ENCODE peak calls at places on chromosomes 3 and 15, in nine cellular contexts. One of them, this sample, is unnamed.

GRCh38 chr3:159766563-159767185 is 222.0 kb upstream of the IL12A start:
- DNase-seq in A673: peak
- DNase-seq in AG09309: no peak
- DNase-seq in NCI-H2081: no peak
- DNase-seq in stimulated activated effector memory CD8-positive, alpha-beta T cell treated with anti-CD3 and anti-CD28 coated beads, Interleukin-12 subunit alpha, Interleukin-12 subunit beta, amount 100 ng/mL, for 72 hours: no peak
- DNase-seq in IMR-90: peak
- DNase-seq in CD4-positive, CD25-positive, alpha-beta regulatory T cell: no peak
- DNase-seq in HTR-8/SVneo: peak
- DNase-seq in NT2/D1: no peak
- DNase-seq in this sample: no peak

GRCh38 chr3:36635731-36636130 is 128.6 kb downstream of the DCLK3 start:
- DNase-seq in NCI-H2081: no peak
- DNase-seq in AG09309: no peak
- DNase-seq in NT2/D1: no peak
- DNase-seq in A673: no peak
- DNase-seq in IMR-90: peak
- DNase-seq in stimulated activated effector memory CD8-positive, alpha-beta T cell treated with anti-CD3 and anti-CD28 coated beads, Interleukin-12 subunit alpha, Interleukin-12 subunit beta, amount 100 ng/mL, for 72 hours: no peak
- DNase-seq in CD4-positive, CD25-positive, alpha-beta regulatory T cell: no peak
- DNase-seq in HTR-8/SVneo: no peak
- DNase-seq in this sample: no peak

GRCh38 chr15:54082836-54083492 is 104.7 kb downstream of the UNC13C start:
- DNase-seq in CD4-positive, CD25-positive, alpha-beta regulatory T cell: no peak
- DNase-seq in HTR-8/SVneo: no peak
- DNase-seq in A673: peak
- DNase-seq in IMR-90: peak
- DNase-seq in AG09309: no peak
- DNase-seq in stimulated activated effector memory CD8-positive, alpha-beta T cell treated with anti-CD3 and anti-CD28 coated beads, Interleukin-12 subunit alpha, Interleukin-12 subunit beta, amount 100 ng/mL, for 72 hours: peak
- DNase-seq in NCI-H2081: no peak
- DNase-seq in NT2/D1: peak
- DNase-seq in this sample: no peak

GRCh38 chr3:69250014-69250413 is 127.6 kb upstream of the LMOD3 start:
- DNase-seq in A673: peak
- DNase-seq in stimulated activated effector memory CD8-positive, alpha-beta T cell treated with anti-CD3 and anti-CD28 coated beads, Interleukin-12 subunit alpha, Interleukin-12 subunit beta, amount 100 ng/mL, for 72 hours: peak
- DNase-seq in NT2/D1: peak
- DNase-seq in HTR-8/SVneo: no peak
- DNase-seq in CD4-positive, CD25-positive, alpha-beta regulatory T cell: peak
- DNase-seq in NCI-H2081: no peak
- DNase-seq in IMR-90: no peak
- DNase-seq in AG09309: peak
- DNase-seq in this sample: no peak

GRCh38 chr3:23648326-23648964 is 157.3 kb upstream of the UBE2E1 start:
- DNase-seq in AG09309: no peak
- DNase-seq in NCI-H2081: no peak
- DNase-seq in IMR-90: peak
- DNase-seq in NT2/D1: no peak
- DNase-seq in stimulated activated effector memory CD8-positive, alpha-beta T cell treated with anti-CD3 and anti-CD28 coated beads, Interleukin-12 subunit alpha, Interleukin-12 subunit beta, amount 100 ng/mL, for 72 hours: no peak
- DNase-seq in CD4-positive, CD25-positive, alpha-beta regulatory T cell: no peak
- DNase-seq in HTR-8/SVneo: no peak
- DNase-seq in A673: no peak
- DNase-seq in this sample: no peak

GRCh38 chr3:53083496-53083895 is 37.6 kb upstream of the SFMBT1 start:
- DNase-seq in stimulated activated effector memory CD8-positive, alpha-beta T cell treated with anti-CD3 and anti-CD28 coated beads, Interleukin-12 subunit alpha, Interleukin-12 subunit beta, amount 100 ng/mL, for 72 hours: no peak
- DNase-seq in A673: peak
- DNase-seq in HTR-8/SVneo: no peak
- DNase-seq in NCI-H2081: no peak
- DNase-seq in IMR-90: peak
- DNase-seq in CD4-positive, CD25-positive, alpha-beta regulatory T cell: no peak
- DNase-seq in AG09309: peak
- DNase-seq in NT2/D1: no peak
- DNase-seq in this sample: no peak

GRCh38 chr3:8103954-8104353 is 397.7 kb upstream of the LMCD1 start:
- DNase-seq in CD4-positive, CD25-positive, alpha-beta regulatory T cell: no peak
- DNase-seq in HTR-8/SVneo: no peak
- DNase-seq in AG09309: no peak
- DNase-seq in A673: peak
- DNase-seq in NCI-H2081: no peak
- DNase-seq in IMR-90: no peak
- DNase-seq in NT2/D1: no peak
- DNase-seq in stimulated activated effector memory CD8-positive, alpha-beta T cell treated with anti-CD3 and anti-CD28 coated beads, Interleukin-12 subunit alpha, Interleukin-12 subunit beta, amount 100 ng/mL, for 72 hours: no peak
- DNase-seq in this sample: no peak

GRCh38 chr3:13708871-13709595 is 160.1 kb downstream of the FBLN2 start:
- DNase-seq in IMR-90: no peak
- DNase-seq in HTR-8/SVneo: no peak
- DNase-seq in AG09309: no peak
- DNase-seq in A673: no peak
- DNase-seq in NT2/D1: no peak
- DNase-seq in stimulated activated effector memory CD8-positive, alpha-beta T cell treated with anti-CD3 and anti-CD28 coated beads, Interleukin-12 subunit alpha, Interleukin-12 subunit beta, amount 100 ng/mL, for 72 hours: no peak
- DNase-seq in CD4-positive, CD25-positive, alpha-beta regulatory T cell: no peak
- DNase-seq in NCI-H2081: no peak
- DNase-seq in this sample: no peak

GRCh38 chr15:42679285-42680141 is 57.4 kb downstream of the CDAN1 start:
- DNase-seq in NT2/D1: no peak
- DNase-seq in HTR-8/SVneo: no peak
- DNase-seq in A673: no peak
- DNase-seq in AG09309: no peak
- DNase-seq in NCI-H2081: no peak
- DNase-seq in IMR-90: no peak
- DNase-seq in stimulated activated effector memory CD8-positive, alpha-beta T cell treated with anti-CD3 and anti-CD28 coated beads, Interleukin-12 subunit alpha, Interleukin-12 subunit beta, amount 100 ng/mL, for 72 hours: no peak
- DNase-seq in CD4-positive, CD25-positive, alpha-beta regulatory T cell: no peak
- DNase-seq in this sample: no peak

GRCh38 chr15:50979041-50979440 is 70.6 kb downstream of the AP4E1 start:
- DNase-seq in A673: peak
- DNase-seq in NCI-H2081: no peak
- DNase-seq in IMR-90: no peak
- DNase-seq in stimulated activated effector memory CD8-positive, alpha-beta T cell treated with anti-CD3 and anti-CD28 coated beads, Interleukin-12 subunit alpha, Interleukin-12 subunit beta, amount 100 ng/mL, for 72 hours: no peak
- DNase-seq in CD4-positive, CD25-positive, alpha-beta regulatory T cell: no peak
- DNase-seq in NT2/D1: no peak
- DNase-seq in HTR-8/SVneo: no peak
- DNase-seq in AG09309: no peak
- DNase-seq in this sample: no peak

GRCh38 chr3:67558429-67558828 is 96.0 kb downstream of the SUCLG2 start:
- DNase-seq in stimulated activated effector memory CD8-positive, alpha-beta T cell treated with anti-CD3 and anti-CD28 coated beads, Interleukin-12 subunit alpha, Interleukin-12 subunit beta, amount 100 ng/mL, for 72 hours: no peak
- DNase-seq in NCI-H2081: no peak
- DNase-seq in A673: peak
- DNase-seq in CD4-positive, CD25-positive, alpha-beta regulatory T cell: no peak
- DNase-seq in IMR-90: peak
- DNase-seq in NT2/D1: no peak
- DNase-seq in HTR-8/SVneo: no peak
- DNase-seq in AG09309: peak
- DNase-seq in this sample: no peak

GRCh38 chr3:11005686-11006256 is 13.2 kb downstream of the SLC6A1 start:
- DNase-seq in HTR-8/SVneo: no peak
- DNase-seq in AG09309: no peak
- DNase-seq in NCI-H2081: no peak
- DNase-seq in IMR-90: peak
- DNase-seq in CD4-positive, CD25-positive, alpha-beta regulatory T cell: no peak
- DNase-seq in NT2/D1: no peak
- DNase-seq in A673: no peak
- DNase-seq in stimulated activated effector memory CD8-positive, alpha-beta T cell treated with anti-CD3 and anti-CD28 coated beads, Interleukin-12 subunit alpha, Interleukin-12 subunit beta, amount 100 ng/mL, for 72 hours: no peak
- DNase-seq in this sample: no peak

GRCh38 chr3:9951962-9952805 is at the start of gene PRRT3:
- DNase-seq in IMR-90: peak
- DNase-seq in stimulated activated effector memory CD8-positive, alpha-beta T cell treated with anti-CD3 and anti-CD28 coated beads, Interleukin-12 subunit alpha, Interleukin-12 subunit beta, amount 100 ng/mL, for 72 hours: peak
- DNase-seq in HTR-8/SVneo: peak
- DNase-seq in CD4-positive, CD25-positive, alpha-beta regulatory T cell: peak
- DNase-seq in AG09309: no peak
- DNase-seq in NT2/D1: peak
- DNase-seq in A673: peak
- DNase-seq in NCI-H2081: peak
- DNase-seq in this sample: no peak

GRCh38 chr3:23760325-23760724 is 45.4 kb upstream of the UBE2E1 start:
- DNase-seq in HTR-8/SVneo: no peak
- DNase-seq in A673: no peak
- DNase-seq in AG09309: no peak
- DNase-seq in stimulated activated effector memory CD8-positive, alpha-beta T cell treated with anti-CD3 and anti-CD28 coated beads, Interleukin-12 subunit alpha, Interleukin-12 subunit beta, amount 100 ng/mL, for 72 hours: no peak
- DNase-seq in IMR-90: no peak
- DNase-seq in NT2/D1: no peak
- DNase-seq in NCI-H2081: no peak
- DNase-seq in CD4-positive, CD25-positive, alpha-beta regulatory T cell: no peak
- DNase-seq in this sample: no peak

GRCh38 chr15:70856177-70856883 is 2.4 kb upstream of the LARP6 start:
- DNase-seq in CD4-positive, CD25-positive, alpha-beta regulatory T cell: no peak
- DNase-seq in NCI-H2081: no peak
- DNase-seq in A673: no peak
- DNase-seq in stimulated activated effector memory CD8-positive, alpha-beta T cell treated with anti-CD3 and anti-CD28 coated beads, Interleukin-12 subunit alpha, Interleukin-12 subunit beta, amount 100 ng/mL, for 72 hours: no peak
- DNase-seq in AG09309: no peak
- DNase-seq in HTR-8/SVneo: no peak
- DNase-seq in NT2/D1: no peak
- DNase-seq in IMR-90: peak
- DNase-seq in this sample: no peak

GRCh38 chr15:58698887-58699641 is 50.4 kb downstream of the ADAM10 start:
- DNase-seq in CD4-positive, CD25-positive, alpha-beta regulatory T cell: no peak
- DNase-seq in stimulated activated effector memory CD8-positive, alpha-beta T cell treated with anti-CD3 and anti-CD28 coated beads, Interleukin-12 subunit alpha, Interleukin-12 subunit beta, amount 100 ng/mL, for 72 hours: no peak
- DNase-seq in IMR-90: peak
- DNase-seq in A673: no peak
- DNase-seq in NT2/D1: no peak
- DNase-seq in AG09309: no peak
- DNase-seq in NCI-H2081: no peak
- DNase-seq in HTR-8/SVneo: no peak
- DNase-seq in this sample: no peak

GRCh38 chr3:184259396-184259877 is 1.9 kb downstream of the CAMK2N2 start:
- DNase-seq in IMR-90: no peak
- DNase-seq in CD4-positive, CD25-positive, alpha-beta regulatory T cell: no peak
- DNase-seq in AG09309: no peak
- DNase-seq in NT2/D1: no peak
- DNase-seq in A673: no peak
- DNase-seq in stimulated activated effector memory CD8-positive, alpha-beta T cell treated with anti-CD3 and anti-CD28 coated beads, Interleukin-12 subunit alpha, Interleukin-12 subunit beta, amount 100 ng/mL, for 72 hours: no peak
- DNase-seq in NCI-H2081: no peak
- DNase-seq in HTR-8/SVneo: no peak
- DNase-seq in this sample: no peak

GRCh38 chr3:171673951-171674350 is 136.3 kb downstream of the PLD1 start:
- DNase-seq in IMR-90: no peak
- DNase-seq in stimulated activated effector memory CD8-positive, alpha-beta T cell treated with anti-CD3 and anti-CD28 coated beads, Interleukin-12 subunit alpha, Interleukin-12 subunit beta, amount 100 ng/mL, for 72 hours: no peak
- DNase-seq in NT2/D1: no peak
- DNase-seq in CD4-positive, CD25-positive, alpha-beta regulatory T cell: no peak
- DNase-seq in NCI-H2081: no peak
- DNase-seq in HTR-8/SVneo: no peak
- DNase-seq in A673: no peak
- DNase-seq in AG09309: no peak
- DNase-seq in this sample: no peak

GRCh38 chr15:70857547-70858265 is 3.7 kb upstream of the LARP6 start:
- DNase-seq in NT2/D1: no peak
- DNase-seq in IMR-90: peak
- DNase-seq in AG09309: no peak
- DNase-seq in HTR-8/SVneo: no peak
- DNase-seq in NCI-H2081: no peak
- DNase-seq in CD4-positive, CD25-positive, alpha-beta regulatory T cell: no peak
- DNase-seq in A673: no peak
- DNase-seq in stimulated activated effector memory CD8-positive, alpha-beta T cell treated with anti-CD3 and anti-CD28 coated beads, Interleukin-12 subunit alpha, Interleukin-12 subunit beta, amount 100 ng/mL, for 72 hours: no peak
- DNase-seq in this sample: no peak

GRCh38 chr3:39232859-39233258 is 40.5 kb upstream of the XIRP1 start:
- DNase-seq in A673: no peak
- DNase-seq in CD4-positive, CD25-positive, alpha-beta regulatory T cell: no peak
- DNase-seq in NT2/D1: no peak
- DNase-seq in stimulated activated effector memory CD8-positive, alpha-beta T cell treated with anti-CD3 and anti-CD28 coated beads, Interleukin-12 subunit alpha, Interleukin-12 subunit beta, amount 100 ng/mL, for 72 hours: no peak
- DNase-seq in IMR-90: no peak
- DNase-seq in AG09309: no peak
- DNase-seq in HTR-8/SVneo: no peak
- DNase-seq in NCI-H2081: no peak
- DNase-seq in this sample: no peak

GRCh38 chr3:134748698-134749097 is 46.4 kb upstream of the EPHB1 start:
- DNase-seq in CD4-positive, CD25-positive, alpha-beta regulatory T cell: no peak
- DNase-seq in AG09309: no peak
- DNase-seq in stimulated activated effector memory CD8-positive, alpha-beta T cell treated with anti-CD3 and anti-CD28 coated beads, Interleukin-12 subunit alpha, Interleukin-12 subunit beta, amount 100 ng/mL, for 72 hours: no peak
- DNase-seq in IMR-90: no peak
- DNase-seq in HTR-8/SVneo: no peak
- DNase-seq in A673: no peak
- DNase-seq in NT2/D1: no peak
- DNase-seq in NCI-H2081: no peak
- DNase-seq in this sample: no peak

GRCh38 chr15:87129916-87130315 is 1050.2 kb downstream of the AGBL1 start:
- DNase-seq in NT2/D1: no peak
- DNase-seq in NCI-H2081: no peak
- DNase-seq in IMR-90: no peak
- DNase-seq in AG09309: no peak
- DNase-seq in HTR-8/SVneo: no peak
- DNase-seq in CD4-positive, CD25-positive, alpha-beta regulatory T cell: no peak
- DNase-seq in A673: no peak
- DNase-seq in stimulated activated effector memory CD8-positive, alpha-beta T cell treated with anti-CD3 and anti-CD28 coated beads, Interleukin-12 subunit alpha, Interleukin-12 subunit beta, amount 100 ng/mL, for 72 hours: no peak
- DNase-seq in this sample: no peak

GRCh38 chr3:48409291-48410201 is 20.3 kb downstream of the PLXNB1 start:
- DNase-seq in AG09309: no peak
- DNase-seq in IMR-90: no peak
- DNase-seq in A673: no peak
- DNase-seq in CD4-positive, CD25-positive, alpha-beta regulatory T cell: no peak
- DNase-seq in stimulated activated effector memory CD8-positive, alpha-beta T cell treated with anti-CD3 and anti-CD28 coated beads, Interleukin-12 subunit alpha, Interleukin-12 subunit beta, amount 100 ng/mL, for 72 hours: no peak
- DNase-seq in HTR-8/SVneo: no peak
- DNase-seq in NT2/D1: no peak
- DNase-seq in NCI-H2081: no peak
- DNase-seq in this sample: no peak

GRCh38 chr15:39511915-39512260 is 69.0 kb upstream of the THBS1 start:
- DNase-seq in HTR-8/SVneo: peak
- DNase-seq in IMR-90: peak
- DNase-seq in NCI-H2081: no peak
- DNase-seq in NT2/D1: no peak
- DNase-seq in CD4-positive, CD25-positive, alpha-beta regulatory T cell: no peak
- DNase-seq in stimulated activated effector memory CD8-positive, alpha-beta T cell treated with anti-CD3 and anti-CD28 coated beads, Interleukin-12 subunit alpha, Interleukin-12 subunit beta, amount 100 ng/mL, for 72 hours: no peak
- DNase-seq in AG09309: no peak
- DNase-seq in A673: no peak
- DNase-seq in this sample: no peak

GRCh38 chr15:73697033-73697467 is 12.9 kb downstream of the CD276 start:
- DNase-seq in NCI-H2081: peak
- DNase-seq in A673: peak
- DNase-seq in HTR-8/SVneo: peak
- DNase-seq in stimulated activated effector memory CD8-positive, alpha-beta T cell treated with anti-CD3 and anti-CD28 coated beads, Interleukin-12 subunit alpha, Interleukin-12 subunit beta, amount 100 ng/mL, for 72 hours: peak
- DNase-seq in AG09309: no peak
- DNase-seq in NT2/D1: no peak
- DNase-seq in CD4-positive, CD25-positive, alpha-beta regulatory T cell: peak
- DNase-seq in IMR-90: peak
- DNase-seq in this sample: peak

GRCh38 chr3:188915137-188915536 is 256.6 kb upstream of the TPRG1 start:
- DNase-seq in NCI-H2081: no peak
- DNase-seq in CD4-positive, CD25-positive, alpha-beta regulatory T cell: no peak
- DNase-seq in stimulated activated effector memory CD8-positive, alpha-beta T cell treated with anti-CD3 and anti-CD28 coated beads, Interleukin-12 subunit alpha, Interleukin-12 subunit beta, amount 100 ng/mL, for 72 hours: no peak
- DNase-seq in AG09309: no peak
- DNase-seq in IMR-90: peak
- DNase-seq in NT2/D1: no peak
- DNase-seq in HTR-8/SVneo: no peak
- DNase-seq in A673: no peak
- DNase-seq in this sample: no peak

GRCh38 chr3:196186661-196187573 is 24.3 kb downstream of the ZDHHC19 start:
- DNase-seq in AG09309: no peak
- DNase-seq in CD4-positive, CD25-positive, alpha-beta regulatory T cell: no peak
- DNase-seq in HTR-8/SVneo: no peak
- DNase-seq in A673: no peak
- DNase-seq in IMR-90: peak
- DNase-seq in stimulated activated effector memory CD8-positive, alpha-beta T cell treated with anti-CD3 and anti-CD28 coated beads, Interleukin-12 subunit alpha, Interleukin-12 subunit beta, amount 100 ng/mL, for 72 hours: no peak
- DNase-seq in NCI-H2081: peak
- DNase-seq in NT2/D1: peak
- DNase-seq in this sample: no peak

GRCh38 chr3:48423883-48424695 is 5.8 kb downstream of the PLXNB1 start:
- DNase-seq in HTR-8/SVneo: no peak
- DNase-seq in stimulated activated effector memory CD8-positive, alpha-beta T cell treated with anti-CD3 and anti-CD28 coated beads, Interleukin-12 subunit alpha, Interleukin-12 subunit beta, amount 100 ng/mL, for 72 hours: no peak
- DNase-seq in AG09309: no peak
- DNase-seq in IMR-90: no peak
- DNase-seq in NT2/D1: no peak
- DNase-seq in CD4-positive, CD25-positive, alpha-beta regulatory T cell: no peak
- DNase-seq in NCI-H2081: no peak
- DNase-seq in A673: no peak
- DNase-seq in this sample: no peak

GRCh38 chr15:51283026-51283425 is 55.4 kb downstream of the CYP19A1 start:
- DNase-seq in NCI-H2081: no peak
- DNase-seq in HTR-8/SVneo: no peak
- DNase-seq in NT2/D1: no peak
- DNase-seq in AG09309: no peak
- DNase-seq in stimulated activated effector memory CD8-positive, alpha-beta T cell treated with anti-CD3 and anti-CD28 coated beads, Interleukin-12 subunit alpha, Interleukin-12 subunit beta, amount 100 ng/mL, for 72 hours: no peak
- DNase-seq in IMR-90: no peak
- DNase-seq in CD4-positive, CD25-positive, alpha-beta regulatory T cell: no peak
- DNase-seq in A673: no peak
- DNase-seq in this sample: peak

GRCh38 chr15:64774556-64775523 is 549 bp downstream of the RBPMS2 start:
- DNase-seq in A673: no peak
- DNase-seq in IMR-90: no peak
- DNase-seq in NCI-H2081: no peak
- DNase-seq in HTR-8/SVneo: no peak
- DNase-seq in stimulated activated effector memory CD8-positive, alpha-beta T cell treated with anti-CD3 and anti-CD28 coated beads, Interleukin-12 subunit alpha, Interleukin-12 subunit beta, amount 100 ng/mL, for 72 hours: no peak
- DNase-seq in NT2/D1: no peak
- DNase-seq in AG09309: no peak
- DNase-seq in CD4-positive, CD25-positive, alpha-beta regulatory T cell: no peak
- DNase-seq in this sample: no peak

GRCh38 chr3:149299938-149300791 is 33.3 kb downstream of the TM4SF18 start:
- DNase-seq in NCI-H2081: peak
- DNase-seq in A673: peak
- DNase-seq in AG09309: peak
- DNase-seq in HTR-8/SVneo: peak
- DNase-seq in CD4-positive, CD25-positive, alpha-beta regulatory T cell: no peak
- DNase-seq in NT2/D1: no peak
- DNase-seq in IMR-90: peak
- DNase-seq in stimulated activated effector memory CD8-positive, alpha-beta T cell treated with anti-CD3 and anti-CD28 coated beads, Interleukin-12 subunit alpha, Interleukin-12 subunit beta, amount 100 ng/mL, for 72 hours: no peak
- DNase-seq in this sample: no peak